ENCODE peak calls at places on chromosomes 6 and 20, in four cellular contexts. One of them, this sample, is unnamed.
A peak's percentile ranks its signal among the peaks of the same experiment; 100 is the strongest.

GRCh38 chr6:108293527-108294296 is 1.1 kb upstream of the AFG1L start:
- DNase-seq in nephron progenitor cell: no peak
- DNase-seq in GM23248: no peak
- DNase-seq in NCI-H1105: no peak
- DNase-seq in this sample: no peak

GRCh38 chr20:36482044-36482473 is 59.3 kb upstream of the MYL9 start:
- DNase-seq in GM23248: no peak
- DNase-seq in NCI-H1105: peak; percentile 86
- DNase-seq in nephron progenitor cell: no peak
- DNase-seq in this sample: no peak

GRCh38 chr6:156883497-156884252 is 106.5 kb downstream of the ARID1B start:
- DNase-seq in nephron progenitor cell: no peak
- DNase-seq in GM23248: peak; percentile 27
- DNase-seq in NCI-H1105: peak; percentile 74
- DNase-seq in this sample: peak; percentile 36

GRCh38 chr20:25018841-25019240 is 26.3 kb upstream of the APMAP start:
- DNase-seq in NCI-H1105: no peak
- DNase-seq in nephron progenitor cell: no peak
- DNase-seq in GM23248: no peak
- DNase-seq in this sample: no peak

GRCh38 chr20:17453592-17453991 is 77.6 kb downstream of the BFSP1 start:
- DNase-seq in GM23248: no peak
- DNase-seq in NCI-H1105: no peak
- DNase-seq in nephron progenitor cell: no peak
- DNase-seq in this sample: no peak

GRCh38 chr6:39224058-39224457 is 5.2 kb downstream of the KCNK5 start:
- DNase-seq in NCI-H1105: no peak
- DNase-seq in GM23248: no peak
- DNase-seq in nephron progenitor cell: no peak
- DNase-seq in this sample: no peak

GRCh38 chr6:82273295-82273694 is 25.8 kb upstream of the IBTK start:
- DNase-seq in GM23248: no peak
- DNase-seq in NCI-H1105: no peak
- DNase-seq in nephron progenitor cell: no peak
- DNase-seq in this sample: no peak

GRCh38 chr6:132133734-132134490 is 182.7 kb upstream of the CCN2 start:
- DNase-seq in nephron progenitor cell: no peak
- DNase-seq in NCI-H1105: no peak
- DNase-seq in GM23248: peak; percentile 73
- DNase-seq in this sample: no peak

This sample was measured in GM06990.